ENCODE peak calls at places on chromosome 15, in eight cellular contexts. O, J, Q, S, U, R, I and X are unnamed samples.

GRCh38 chr15:73927476-73928240 is 1.4 kb downstream of the LOXL1 start:
- DNase-seq in O (no peak), J (peak), Q (peak), S (peak), U (peak), R (no peak), I (peak), X (peak)

GRCh38 chr15:62850791-62851291 is 191.7 kb upstream of the TPM1 start:
- DNase-seq in O (peak), J (no peak), Q (no peak), S (peak), U (no peak), R (peak), I (no peak), X (no peak)

GRCh38 chr15:39888243-39888642 is 31.8 kb downstream of the GPR176 start:
- DNase-seq in O (no peak), J (no peak), Q (no peak), S (peak), U (no peak), R (no peak), I (no peak), X (no peak)

GRCh38 chr15:57153140-57153539 is 223.2 kb upstream of the CGNL1 start:
- DNase-seq in O (no peak), J (no peak), Q (no peak), S (no peak), U (no peak), R (no peak), I (no peak), X (no peak)

GRCh38 chr15:84736375-84736774 is 12.0 kb upstream of the ZNF592 start:
- DNase-seq in O (no peak), J (peak), Q (no peak), S (no peak), U (no peak), R (no peak), I (no peak), X (no peak)

GRCh38 chr15:25061808-25062550 is 107.2 kb downstream of the SNRPN start:
- DNase-seq in O (no peak), J (no peak), Q (no peak), S (no peak), U (no peak), R (no peak), I (no peak), X (peak)

GRCh38 chr15:63366451-63366850 is 15.2 kb downstream of the CA12 start:
- DNase-seq in O (no peak), J (no peak), Q (no peak), S (peak), U (no peak), R (no peak), I (no peak), X (no peak)

GRCh38 chr15:88649286-88649733 is 10.5 kb downstream of the ISG20 start:
- DNase-seq in O (peak), J (peak), Q (peak), S (peak), U (no peak), R (peak), I (peak), X (no peak)

GRCh38 chr15:45306105-45306504 is 54.1 kb downstream of the SLC28A2 start:
- DNase-seq in O (no peak), J (no peak), Q (no peak), S (no peak), U (no peak), R (no peak), I (no peak), X (no peak)

GRCh38 chr15:25171856-25172687 is 217.3 kb downstream of the SNRPN start:
- DNase-seq in O (no peak), J (no peak), Q (no peak), S (no peak), U (peak), R (no peak), I (peak), X (peak)

GRCh38 chr15:58369261-58369699 is 62.5 kb upstream of the LIPC start:
- DNase-seq in O (peak), J (no peak), Q (no peak), S (peak), U (no peak), R (no peak), I (no peak), X (no peak)

GRCh38 chr15:99537344-99537743 is 28.4 kb upstream of the MEF2A start:
- DNase-seq in O (no peak), J (no peak), Q (no peak), S (peak), U (no peak), R (no peak), I (no peak), X (no peak)

GRCh38 chr15:38414351-38414750 is 39.6 kb upstream of the FAM98B start:
- DNase-seq in O (peak), J (no peak), Q (peak), S (peak), U (peak), R (peak), I (peak), X (no peak)

GRCh38 chr15:89781055-89781454 is 4.9 kb downstream of the MESP2 start:
- DNase-seq in O (no peak), J (no peak), Q (no peak), S (no peak), U (no peak), R (no peak), I (peak), X (peak)

GRCh38 chr15:70580958-70581357 is 182.4 kb downstream of the UACA start:
- DNase-seq in O (no peak), J (no peak), Q (no peak), S (no peak), U (no peak), R (no peak), I (no peak), X (no peak)

GRCh38 chr15:42444415-42445063 is 46.4 kb downstream of the ZNF106 start:
- DNase-seq in O (no peak), J (no peak), Q (no peak), S (no peak), U (no peak), R (no peak), I (no peak), X (no peak)

GRCh38 chr15:83206387-83206970 is 1.1 kb downstream of the HDGFL3 start:
- DNase-seq in O (no peak), J (no peak), Q (no peak), S (no peak), U (no peak), R (no peak), I (peak), X (no peak)

GRCh38 chr15:88661766-88662556 is 23.1 kb downstream of the ISG20 start:
- DNase-seq in O (no peak), J (no peak), Q (no peak), S (peak), U (no peak), R (no peak), I (peak), X (no peak)

GRCh38 chr15:51878446-51879386 is 49.3 kb downstream of the TMOD3 start:
- DNase-seq in O (no peak), J (no peak), Q (no peak), S (peak), U (no peak), R (no peak), I (no peak), X (no peak)

GRCh38 chr15:58551764-58552504 is 120.1 kb downstream of the LIPC start:
- DNase-seq in O (peak), J (no peak), Q (peak), S (peak), U (no peak), R (peak), I (peak), X (no peak)

GRCh38 chr15:99155961-99156443 is 51.1 kb downstream of the SYNM start:
- DNase-seq in O (no peak), J (no peak), Q (no peak), S (peak), U (no peak), R (no peak), I (no peak), X (no peak)

GRCh38 chr15:99105516-99106341 is 849 bp downstream of the SYNM start:
- DNase-seq in O (no peak), J (no peak), Q (peak), S (peak), U (peak), R (no peak), I (peak), X (no peak)

GRCh38 chr15:79025201-79025600 is 65.4 kb downstream of the RASGRF1 start:
- DNase-seq in O (no peak), J (no peak), Q (no peak), S (no peak), U (no peak), R (no peak), I (no peak), X (no peak)

GRCh38 chr15:97319316-97319715 is 641.2 kb upstream of the ARRDC4 start:
- DNase-seq in O (no peak), J (no peak), Q (no peak), S (no peak), U (no peak), R (no peak), I (no peak), X (no peak)

GRCh38 chr15:70892912-70893560 is 410 bp downstream of the LRRC49 start:
- DNase-seq in O (no peak), J (no peak), Q (no peak), S (peak), U (no peak), R (no peak), I (no peak), X (no peak)

GRCh38 chr15:39417766-39418165 is 163.1 kb upstream of the THBS1 start:
- DNase-seq in O (no peak), J (no peak), Q (no peak), S (peak), U (no peak), R (no peak), I (no peak), X (no peak)

GRCh38 chr15:93001881-93002280 is 87.1 kb downstream of the RGMA start:
- DNase-seq in O (no peak), J (no peak), Q (no peak), S (no peak), U (no peak), R (no peak), I (no peak), X (no peak)

GRCh38 chr15:101386967-101387366 is 91.9 kb upstream of the SNRPA1 start:
- DNase-seq in O (no peak), J (no peak), Q (no peak), S (no peak), U (no peak), R (no peak), I (no peak), X (no peak)

GRCh38 chr15:62752687-62753517 is 289.6 kb upstream of the TPM1 start:
- DNase-seq in O (no peak), J (no peak), Q (no peak), S (peak), U (no peak), R (no peak), I (no peak), X (no peak)

GRCh38 chr15:81184188-81184587 is 12.5 kb upstream of the IL16 start:
- DNase-seq in O (peak), J (no peak), Q (no peak), S (peak), U (no peak), R (no peak), I (no peak), X (no peak)

GRCh38 chr15:70200003-70200410 is 102.3 kb upstream of the TLE3 start:
- DNase-seq in O (no peak), J (no peak), Q (no peak), S (no peak), U (no peak), R (no peak), I (no peak), X (no peak)

GRCh38 chr15:84595660-84596059 is 5.1 kb upstream of the ZSCAN2 start:
- DNase-seq in O (no peak), J (no peak), Q (no peak), S (no peak), U (no peak), R (no peak), I (no peak), X (peak)

GRCh38 chr15:59174846-59175831 is 31.5 kb upstream of the LDHAL6B start:
- DNase-seq in O (peak), J (no peak), Q (peak), S (peak), U (peak), R (peak), I (peak), X (peak)

GRCh38 chr15:97984157-97984556 is 23.7 kb downstream of the ARRDC4 start:
- DNase-seq in O (no peak), J (no peak), Q (no peak), S (peak), U (no peak), R (no peak), I (no peak), X (no peak)

GRCh38 chr15:45148076-45149059 is 18.6 kb downstream of the DUOX1 start:
- DNase-seq in O (no peak), J (no peak), Q (no peak), S (peak), U (no peak), R (no peak), I (no peak), X (no peak)

GRCh38 chr15:88906130-88906529 is 7.0 kb downstream of the MFGE8 start:
- DNase-seq in O (no peak), J (no peak), Q (no peak), S (no peak), U (no peak), R (no peak), I (no peak), X (no peak)

GRCh38 chr15:74725845-74726773 is 781 bp upstream of the CYP1A1 start:
- DNase-seq in O (no peak), J (peak), Q (peak), S (peak), U (peak), R (no peak), I (peak), X (no peak)

GRCh38 chr15:61404567-61404966 is 175.5 kb upstream of the RORA start:
- DNase-seq in O (no peak), J (no peak), Q (no peak), S (no peak), U (no peak), R (no peak), I (no peak), X (no peak)

GRCh38 chr15:23035964-23036566 is 3.3 kb downstream of the TUBGCP5 start:
- DNase-seq in O (no peak), J (peak), Q (peak), S (peak), U (peak), R (no peak), I (peak), X (no peak)

DNA sequence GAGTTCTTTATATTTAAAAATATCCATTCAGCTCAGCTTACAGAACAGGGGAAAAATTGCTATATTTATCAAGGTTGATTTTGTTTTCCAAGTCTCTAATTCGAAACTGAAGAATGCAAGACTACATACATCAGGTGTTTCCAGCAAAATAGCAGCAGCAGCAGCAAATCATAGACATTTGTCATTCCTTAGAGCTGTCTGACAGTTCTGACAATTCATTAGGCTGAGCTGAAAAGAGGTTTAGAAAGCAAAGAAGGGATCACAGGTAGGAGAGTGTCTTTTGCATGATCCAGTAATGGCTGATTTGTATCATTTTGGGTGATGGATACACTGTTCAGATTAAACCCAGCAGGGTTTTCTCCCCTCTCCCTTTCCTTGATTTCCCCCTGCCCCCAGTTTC is 545.7 kb downstream of the MCTP2 start:
- DNase-seq in O (no peak), J (no peak), Q (no peak), S (no peak), U (no peak), R (no peak), I (no peak), X (no peak)
- TF ChIP-seq CTCF in O (no peak), J (no peak), Q (no peak), S (no peak), U (no peak), R (no peak), I (no peak), X (no peak)

GRCh38 chr15:68874788-68875187 is 54.1 kb upstream of the ANP32A start:
- DNase-seq in O (no peak), J (no peak), Q (no peak), S (no peak), U (no peak), R (no peak), I (no peak), X (no peak)

GRCh38 chr15:68871507-68871906 is 50.8 kb upstream of the ANP32A start:
- DNase-seq in O (no peak), J (no peak), Q (no peak), S (no peak), U (no peak), R (no peak), I (no peak), X (no peak)

GRCh38 chr15:68880382-68880781 is 49.9 kb upstream of the SPESP1 start:
- DNase-seq in O (no peak), J (no peak), Q (no peak), S (no peak), U (no peak), R (no peak), I (no peak), X (no peak)

GRCh38 chr15:68877626-68878025 is 52.7 kb upstream of the SPESP1 start:
- DNase-seq in O (no peak), J (no peak), Q (no peak), S (no peak), U (no peak), R (no peak), I (no peak), X (no peak)

DNA sequence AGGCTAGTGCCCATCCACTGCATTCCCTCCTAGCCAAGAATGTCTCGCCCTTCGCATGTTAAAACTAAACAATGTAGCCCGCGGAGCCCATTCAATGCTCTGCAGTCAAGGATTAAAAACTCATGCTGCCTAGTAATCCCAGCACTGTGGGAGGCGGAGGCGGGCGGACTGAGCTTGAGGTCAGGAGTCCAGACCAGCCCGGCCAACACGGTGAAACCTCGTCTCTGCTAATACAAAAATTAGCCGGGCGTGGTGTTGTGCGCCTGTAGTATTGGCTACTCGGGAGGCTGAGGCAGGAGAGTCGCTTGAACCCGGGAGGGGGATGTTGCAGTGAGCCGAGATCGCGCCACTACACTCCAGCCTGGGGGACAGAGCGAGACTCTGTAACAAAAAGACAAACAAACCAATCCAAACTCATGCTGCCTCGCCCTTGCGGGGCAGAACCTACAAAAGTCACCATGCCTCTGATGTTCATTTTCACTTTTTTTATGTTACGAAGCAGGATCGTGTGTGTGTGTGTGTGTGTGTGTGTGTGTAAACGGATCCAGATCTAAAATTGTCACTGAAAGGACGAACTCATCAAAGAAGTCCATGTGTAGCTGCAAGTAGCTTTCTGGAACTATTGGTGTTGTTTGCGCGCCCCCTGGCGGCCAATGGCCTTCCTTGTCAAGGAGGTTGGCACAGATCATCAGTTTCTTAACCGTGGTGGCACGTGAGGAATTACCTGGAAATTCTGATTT is 54.8 kb upstream of the SPESP1 start:
- DNase-seq in O (peak), J (peak), Q (peak), S (peak), U (peak), R (peak), I (peak), X (peak)
- TF ChIP-seq CTCF in O (peak), J (peak), Q (peak), S (peak), U (peak), R (peak), I (peak), X (peak)

GRCh38 chr15:48696627-48697312 is 51.3 kb upstream of the FBN1 start:
- DNase-seq in O (no peak), J (no peak), Q (no peak), S (no peak), U (no peak), R (no peak), I (no peak), X (no peak)
- TF ChIP-seq CTCF in O (no peak), J (no peak), Q (no peak), S (no peak), U (no peak), R (no peak), I (no peak), X (no peak)

DNA sequence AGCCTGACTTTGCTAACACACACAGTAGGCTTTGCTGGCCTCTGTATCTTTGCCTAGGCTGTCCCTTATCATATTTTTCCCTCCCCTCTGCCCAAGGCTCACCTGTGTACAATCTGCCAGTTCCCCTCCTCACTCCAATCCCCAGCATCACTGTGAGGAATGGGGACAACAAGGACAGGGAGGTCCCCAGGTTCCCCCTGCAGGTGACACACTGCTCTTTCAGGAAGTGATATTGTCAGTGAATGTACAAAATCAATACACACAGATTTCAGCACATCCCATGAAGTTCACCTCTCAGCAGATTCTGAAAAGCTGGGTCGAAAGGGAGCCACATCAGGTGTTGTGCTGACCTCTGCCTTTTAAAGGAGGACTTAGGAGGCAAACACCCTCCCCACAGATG is 177.5 kb downstream of the RAB11A start:
- DNase-seq in O (no peak), J (no peak), Q (no peak), S (no peak), U (no peak), R (no peak), I (no peak), X (no peak)
- TF ChIP-seq CTCF in O (no peak), J (no peak), Q (no peak), S (no peak), U (peak), R (no peak), I (no peak), X (no peak)

GRCh38 chr15:91047545-91048199 is 25.3 kb upstream of the VPS33B start:
- DNase-seq in O (no peak), J (no peak), Q (no peak), S (no peak), U (no peak), R (no peak), I (no peak), X (no peak)

GRCh38 chr15:91049378-91050127 is 27.2 kb upstream of the VPS33B start:
- DNase-seq in O (peak), J (peak), Q (peak), S (peak), U (peak), R (peak), I (peak), X (no peak)

GRCh38 chr15:91050128-91050455 is 27.7 kb upstream of the VPS33B start:
- DNase-seq in O (no peak), J (no peak), Q (no peak), S (no peak), U (no peak), R (no peak), I (no peak), X (no peak)

GRCh38 chr15:91054791-91055190 is 32.4 kb upstream of the VPS33B start:
- DNase-seq in O (no peak), J (no peak), Q (no peak), S (no peak), U (no peak), R (no peak), I (no peak), X (no peak)

GRCh38 chr15:91051248-91051647 is 28.9 kb upstream of the VPS33B start:
- DNase-seq in O (no peak), J (no peak), Q (no peak), S (no peak), U (no peak), R (no peak), I (no peak), X (no peak)
- TF ChIP-seq CTCF in O (no peak), J (no peak), Q (no peak), S (no peak), U (no peak), R (no peak), I (no peak), X (no peak)

DNA sequence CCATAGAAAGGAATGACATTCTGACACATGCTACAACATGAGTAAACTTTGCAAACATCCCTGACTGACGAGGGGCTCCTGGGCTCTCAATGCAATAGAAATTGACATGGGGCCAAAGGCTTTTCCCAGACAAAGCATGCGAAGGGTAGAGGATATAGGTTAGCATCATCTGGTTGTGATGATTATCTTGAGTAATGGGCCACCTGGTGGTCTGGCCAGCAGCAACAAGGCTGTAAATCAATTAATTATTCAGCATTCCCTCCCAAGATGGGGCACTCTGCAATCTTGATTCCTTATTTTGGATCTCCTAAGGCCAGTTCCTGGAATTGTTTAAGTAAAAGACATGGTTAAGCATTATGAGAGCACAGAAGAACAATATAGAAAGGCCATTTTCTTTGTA is 99.2 kb downstream of the AGBL1 start:
- DNase-seq in O (no peak), J (no peak), Q (no peak), S (no peak), U (no peak), R (no peak), I (no peak), X (no peak)
- TF ChIP-seq CTCF in O (no peak), J (no peak), Q (no peak), S (no peak), U (peak), R (no peak), I (no peak), X (no peak)